ENCODE peak calls at places on chromosome 5, in six cellular contexts. B is uterus, R is transverse colon, J is A549, W is tibial nerve, X is body of pancreas. C is an unnamed sample.

GRCh38 chr5:65952259-65952658 is 25.9 kb downstream of the ERBIN start:
- DNase-seq in X (no peak), R (no peak), B (no peak), W (no peak), J (no peak), C (no peak)

GRCh38 chr5:167973126-167973525 is 318.3 kb upstream of the WWC1 start:
- DNase-seq in B (no peak), X (no peak), J (no peak), W (no peak), R (no peak), C (no peak)

GRCh38 chr5:116382025-116382873 is 192.4 kb downstream of the SEMA6A start:
- DNase-seq in X (no peak), W (no peak), B (no peak), R (no peak), J (no peak), C (peak)

GRCh38 chr5:52799358-52799982 is 11.8 kb downstream of the ITGA1 start:
- DNase-seq in B (peak), R (peak), X (peak), J (peak), W (no peak), C (peak)

GRCh38 chr5:143771229-143772001 is 40.5 kb upstream of the HMHB1 start:
- DNase-seq in R (no peak), J (no peak), W (no peak), X (no peak), B (no peak), C (no peak)

GRCh38 chr5:141040093-141040762 is 10.9 kb upstream of the PCDHB1 start:
- DNase-seq in W (peak), J (peak), R (no peak), B (peak), X (peak), C (peak)

GRCh38 chr5:181204561-181205401 is at the start of gene TRIM7:
- DNase-seq in W (no peak), J (peak), R (peak), B (no peak), X (peak), C (peak)

GRCh38 chr5:157172408-157172807 is 6.3 kb upstream of the GARIN3 start:
- DNase-seq in J (no peak), W (no peak), R (peak), B (no peak), X (no peak), C (no peak)

GRCh38 chr5:61329729-61330128 is 2.3 kb upstream of the ZSWIM6 start:
- DNase-seq in R (no peak), J (no peak), X (no peak), B (no peak), W (no peak), C (peak)
- H3K27ac ChIP-seq in R (peak), J (peak), X (peak), B (peak), W (peak), C (peak)

DNA sequence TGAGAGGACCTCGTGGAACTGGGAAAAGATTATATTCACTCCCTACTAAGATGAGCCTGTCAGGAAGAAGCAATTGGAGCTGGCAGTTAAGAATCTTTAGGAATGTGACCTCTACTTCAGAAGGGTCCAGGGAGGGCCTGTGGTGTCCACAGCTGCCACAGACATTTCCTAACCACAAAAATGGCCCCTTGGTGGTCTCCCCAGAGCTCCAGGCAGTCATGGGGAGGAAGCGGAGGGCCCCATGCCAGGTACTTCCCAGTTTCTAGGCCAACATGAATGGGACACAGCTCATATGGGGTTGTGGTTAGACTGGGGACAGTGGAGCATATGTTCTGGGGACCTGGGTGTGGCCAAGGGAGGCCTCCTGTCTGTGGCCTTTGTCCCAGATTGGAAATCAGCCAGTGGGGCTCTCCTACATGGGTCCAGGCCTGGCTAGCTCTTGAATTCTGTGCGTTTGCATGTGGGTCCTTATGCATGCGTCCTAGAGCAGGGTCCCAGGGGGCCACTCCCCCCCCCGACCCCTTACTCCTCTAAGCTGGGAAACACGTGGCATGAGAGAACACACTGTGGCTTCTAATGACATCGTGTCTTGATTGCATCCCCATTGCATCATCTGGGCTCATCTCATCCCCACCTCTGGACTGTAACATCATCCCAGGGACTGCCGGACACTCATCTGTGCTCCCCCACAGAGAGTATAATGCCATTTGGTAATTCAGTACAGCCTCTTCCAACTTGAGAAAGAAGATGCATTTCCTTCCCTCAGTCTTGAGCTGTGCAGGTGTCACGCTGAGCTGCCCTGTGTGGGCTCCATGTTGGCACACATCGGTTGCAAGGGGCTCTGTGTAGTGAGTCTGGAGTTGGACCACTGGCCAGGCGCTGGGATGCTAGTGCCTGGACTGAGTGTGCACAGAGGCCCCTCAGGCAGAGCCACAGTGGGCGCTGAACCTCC is 31.3 kb downstream of the IRF1 start:
- DNase-seq in B (no peak), X (peak), R (peak), W (no peak), J (no peak), C (no peak)
- TF ChIP-seq POLR2A in B (no peak), X (no peak), R (no peak), W (no peak), J (no peak), C (no peak)

GRCh38 chr5:59519338-59519737 is 374.2 kb downstream of the PDE4D start:
- DNase-seq in W (no peak), B (no peak), X (no peak), R (no peak), J (no peak), C (no peak)

GRCh38 chr5:59517926-59518585 is 375.5 kb downstream of the PDE4D start:
- DNase-seq in W (no peak), X (no peak), J (peak), B (no peak), R (no peak), C (peak)

GRCh38 chr5:59525957-59526356 is 367.6 kb downstream of the PDE4D start:
- DNase-seq in R (no peak), J (peak), B (no peak), W (no peak), X (no peak), C (peak)

GRCh38 chr5:59525310-59525709 is 368.2 kb downstream of the PDE4D start:
- DNase-seq in B (no peak), R (no peak), J (no peak), W (no peak), X (no peak), C (no peak)

DNA sequence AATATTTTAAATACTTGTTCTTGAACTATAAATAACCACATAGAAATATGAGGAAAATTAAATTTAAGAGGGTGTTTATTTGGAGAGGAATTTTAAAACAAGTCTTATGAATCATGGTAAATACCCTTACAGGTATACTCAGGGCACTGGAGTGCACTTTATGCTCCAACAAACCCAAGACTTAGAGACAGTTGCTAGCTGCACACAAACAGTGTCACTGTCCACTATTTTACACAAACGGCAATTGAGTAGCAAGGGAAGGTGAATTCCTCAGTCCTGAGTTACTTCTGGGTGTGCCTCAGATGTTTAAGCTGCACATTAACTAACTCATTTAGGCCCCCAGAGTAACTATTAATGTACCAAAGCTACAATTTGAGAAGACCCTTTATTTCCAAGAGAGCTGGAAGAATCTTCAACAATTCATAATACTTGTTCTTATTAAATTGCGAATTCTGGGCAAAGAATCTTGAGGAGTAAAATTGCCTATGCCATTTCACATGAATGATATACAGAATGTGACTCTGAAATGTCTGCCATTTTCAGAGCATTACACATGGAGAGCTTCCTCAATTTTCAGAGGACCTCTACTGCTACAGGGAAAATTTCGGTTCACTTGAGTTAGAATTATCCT is 371.2 kb downstream of the PDE4D start:
- DNase-seq in R (no peak), X (no peak), W (no peak), B (no peak), J (peak), C (no peak)
- H3K27ac ChIP-seq in R (no peak), X (no peak), W (no peak), B (no peak), J (peak), C (no peak)

DNA sequence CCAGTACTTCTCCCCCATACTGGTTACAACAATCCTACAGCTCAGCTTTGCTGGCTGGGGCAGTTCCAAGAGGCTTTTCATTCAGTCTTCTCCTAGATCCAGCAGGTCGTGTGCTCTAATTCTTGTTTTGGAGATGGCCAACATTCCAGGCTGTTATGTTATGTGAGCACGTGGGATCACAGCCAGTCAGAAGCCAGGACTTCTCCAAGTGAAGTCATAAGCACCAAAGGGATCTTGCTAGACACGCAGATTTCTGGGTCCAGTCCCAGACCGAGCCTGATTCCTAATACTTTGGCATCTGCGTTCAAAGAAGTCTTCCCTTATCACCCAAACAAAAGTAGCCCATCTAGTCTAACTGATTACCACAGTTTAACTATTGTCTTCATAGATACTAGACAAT is 1.4 kb upstream of the LARP1 start:
- DNase-seq in X (peak), W (peak), B (peak), R (peak), J (peak), C (peak)
- TF ChIP-seq POLR2A in X (no peak), W (peak), B (peak), R (no peak), J (no peak), C (no peak)

DNA sequence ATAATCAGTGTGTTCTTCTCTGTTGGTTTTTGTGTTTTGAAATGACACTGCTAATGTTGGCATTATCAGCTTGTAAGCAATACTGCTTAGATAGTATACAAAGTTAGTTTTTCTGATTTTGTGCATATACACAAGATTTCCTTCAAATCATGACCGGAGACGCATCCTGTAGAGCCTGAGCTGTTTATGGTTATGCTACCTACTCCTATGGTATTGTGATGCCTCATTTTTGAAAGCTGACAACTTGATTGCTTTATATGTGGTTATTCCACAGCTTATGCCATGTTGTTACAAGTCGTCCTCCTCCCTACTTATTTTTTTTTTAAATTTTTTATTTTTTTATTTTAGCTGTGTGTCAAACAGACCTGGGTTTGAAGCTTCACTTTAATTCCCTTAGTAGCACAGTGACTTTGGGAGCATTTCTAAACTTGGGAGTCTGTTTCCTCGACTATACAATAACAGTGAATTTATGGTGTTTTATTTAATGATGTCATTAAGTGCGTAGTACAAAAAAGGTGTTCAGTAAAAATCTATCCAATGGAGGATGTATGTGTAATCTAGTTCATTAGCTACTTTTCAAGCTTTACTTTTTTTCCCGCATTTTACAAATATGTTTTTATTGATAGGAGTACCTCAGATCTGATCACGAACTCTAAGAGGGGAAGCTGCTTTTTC is 59.5 kb downstream of the PARP8 start:
- DNase-seq in J (no peak), B (no peak), R (no peak), W (no peak), X (no peak), C (no peak)
- H3K27ac ChIP-seq in J (no peak), B (no peak), R (no peak), W (peak), X (no peak), C (no peak)

C was measured in endothelial cell of umbilical vein.